ENCODE peak calls at places on chromosomes 2 and 18, in seven cellular contexts. J, Y, C, V, K, Z and D are unnamed samples.

GRCh38 chr2:189551808-189552207 is 28.8 kb downstream of the SLC40A1 start:
- DNase-seq in J (no peak), Z (no peak), C (no peak), V (no peak), Y (no peak), K (no peak), D (no peak)

GRCh38 chr2:73290049-73290839 is 3.1 kb downstream of the EGR4 start:
- DNase-seq in J (no peak), K (peak; percentile 23), Y (no peak), V (no peak), Z (no peak), C (peak; percentile 39), D (peak; percentile 70)

GRCh38 chr2:34012728-34013302 is 413.7 kb upstream of the FAM98A start:
- DNase-seq in V (no peak), J (no peak), Y (no peak), Z (no peak), C (no peak), K (peak; percentile 9), D (no peak)

GRCh38 chr2:46800218-46800617 is 115.4 kb downstream of the MCFD2 start:
- DNase-seq in C (no peak), Z (no peak), V (no peak), K (no peak), Y (no peak), J (no peak), D (no peak)

GRCh38 chr18:77084757-77085035 is 47.9 kb downstream of the MBP start:
- DNase-seq in Z (no peak), K (no peak), Y (no peak), V (no peak), J (no peak), C (no peak), D (no peak)

GRCh38 chr2:144152817-144153271 is 367.1 kb downstream of the ZEB2 start:
- DNase-seq in Z (no peak), J (no peak), C (no peak), K (no peak), V (no peak), Y (no peak), D (no peak)

GRCh38 chr2:150234787-150235512 is 252.5 kb downstream of the RND3 start:
- DNase-seq in Z (no peak), C (no peak), J (no peak), Y (no peak), K (peak; percentile 72), V (no peak), D (peak; percentile 23)

GRCh38 chr2:163953390-163953907 is 217.6 kb upstream of the FIGN start:
- DNase-seq in V (no peak), K (no peak), C (no peak), Y (no peak), J (no peak), Z (no peak), D (no peak)

GRCh38 chr18:10247402-10248117 is 206.9 kb upstream of the APCDD1 start:
- DNase-seq in V (no peak), J (no peak), C (no peak), Y (no peak), Z (no peak), K (no peak), D (no peak)